ENCODE peak calls at places on chromosome 1, in five cellular contexts. M is breast epithelium, F is AG09309, D is thoracic aorta, H is endodermal cell. L is an unnamed sample.

GRCh38 chr1:13803546-13804239 is 103.7 kb downstream of the PRDM2 start:
- DNase-seq in H (no peak), D (no peak), F (no peak), M (no peak), L (no peak)

GRCh38 chr1:175481126-175482071 is 262.0 kb downstream of the TNR start:
- DNase-seq in M (no peak), H (no peak), F (no peak), D (no peak), L (peak; percentile 53)

GRCh38 chr1:213530607-213531320 is 457.0 kb upstream of the PROX1 start:
- DNase-seq in D (no peak), F (no peak), H (no peak), M (no peak), L (no peak)

GRCh38 chr1:117346206-117346928 is 20.9 kb upstream of the MAN1A2 start:
- DNase-seq in M (no peak), H (peak; percentile 76), F (no peak), D (no peak), L (peak; percentile 26)

GRCh38 chr1:230992100-230992774 is 13.3 kb downstream of the ARV1 start:
- DNase-seq in H (no peak), M (no peak), F (no peak), D (no peak), L (no peak)

GRCh38 chr1:14061204-14061603 is 361.2 kb downstream of the PRDM2 start:
- DNase-seq in H (no peak), M (no peak), D (no peak), F (no peak), L (no peak)

GRCh38 chr1:175887981-175888428 is 144.6 kb upstream of the TNR start:
- DNase-seq in H (peak; percentile 95), F (no peak), D (no peak), M (no peak), L (peak; percentile 60)

GRCh38 chr1:41476807-41477361 is 7.6 kb downstream of the EDN2 start:
- DNase-seq in M (no peak), H (no peak), D (no peak), F (no peak), L (no peak)

GRCh38 chr1:221100196-221100950 is 221.1 kb downstream of the HLX start:
- DNase-seq in F (peak; percentile 76), M (no peak), D (no peak), H (no peak), L (peak; percentile 72)

GRCh38 chr1:110639724-110640386 is 33.7 kb upstream of the KCNA2 start:
- DNase-seq in F (no peak), H (no peak), M (no peak), D (no peak), L (peak; percentile 6)

GRCh38 chr1:182624582-182624981 is 20.4 kb upstream of the RGS16 start:
- DNase-seq in F (no peak), M (no peak), H (no peak), D (no peak), L (no peak)

GRCh38 chr1:201258763-201259230 is 24.5 kb upstream of the PKP1 start:
- DNase-seq in F (no peak), H (peak; percentile 52), D (no peak), M (peak; percentile 16), L (no peak)
- TF ChIP-seq CTCF in F (no peak), H (no peak), D (no peak), M (no peak), L (no peak)

GRCh38 chr1:205191617-205192016 is 19.9 kb downstream of the DSTYK start:
- DNase-seq in M (no peak), F (no peak), D (no peak), H (no peak), L (no peak)
- H3K4me3 ChIP-seq in M (no peak overlapping the region), F (no peak overlapping the region), D (no peak overlapping the region), H (no peak overlapping the region), L (no peak overlapping the region)

DNA sequence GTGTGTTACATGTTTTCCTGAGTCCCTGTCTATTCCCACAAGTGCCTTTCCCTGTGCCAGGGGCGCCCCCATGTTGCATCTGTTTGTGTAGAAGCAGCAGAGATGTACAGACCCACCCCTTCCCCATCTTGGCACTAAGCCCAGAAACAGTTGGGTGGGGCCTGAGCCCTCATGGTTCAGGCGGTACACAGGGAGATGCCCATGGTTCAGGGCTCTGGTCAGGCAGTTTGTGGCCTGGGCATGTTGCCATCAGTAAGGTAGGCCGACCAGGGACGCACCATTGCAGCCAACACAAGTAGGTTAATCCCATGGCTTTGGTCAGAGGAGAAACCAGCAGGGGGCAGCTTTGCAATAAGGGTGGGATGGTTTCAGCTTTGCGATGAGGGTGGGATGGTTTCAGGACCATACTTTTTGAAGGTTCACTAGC is 914 bp upstream of the ADGRB2 start:
- DNase-seq in D (no peak), H (peak; percentile 80), F (no peak), M (no peak), L (peak; percentile 39)
- TF ChIP-seq CTCF in D (no peak), H (peak; percentile 60), F (peak; percentile 35), M (no peak), L (peak; percentile 46)

GRCh38 chr1:91065337-91065736 is 43.5 kb upstream of the ZNF644 start:
- DNase-seq in D (no peak), M (no peak), H (no peak), F (no peak), L (no peak)
- H3K4me3 ChIP-seq in D (no peak overlapping the region), M (no peak overlapping the region), H (no peak overlapping the region), F (no peak overlapping the region), L (no peak overlapping the region)

L was measured in fibroblast of pulmonary artery.